ENCODE peak calls at places on chromosome X, in ten cellular contexts. W, P, B, H, V, Q, A, Z, F and U are unnamed samples.

GRCh38 chrX:73728518-73729023 is 165.6 kb downstream of the CHIC1 start:
- DNase-seq in F (no peak), V (no peak), H (no peak), Z (no peak), Q (no peak), B (peak; percentile 5), P (no peak), A (no peak), W (no peak), U (no peak)

GRCh38 chrX:10028283-10029104 is 61.3 kb downstream of the CLDN34 start:
- DNase-seq in H (no peak), A (no peak), Q (no peak), Z (no peak), W (no peak), V (no peak), F (no peak), B (no peak), P (no peak), U (no peak)

GRCh38 chrX:72368796-72369195 is 63.1 kb upstream of the CITED1 start:
- DNase-seq in V (no peak), H (no peak), A (no peak), Q (no peak), Z (no peak), F (no peak), P (no peak), B (no peak), W (no peak), U (no peak)

GRCh38 chrX:74248889-74249288 is 55.1 kb upstream of the ZCCHC13 start:
- DNase-seq in A (no peak), Z (no peak), Q (no peak), P (no peak), W (no peak), F (peak; percentile 27), B (no peak), H (no peak), V (peak; percentile 67), U (no peak)

GRCh38 chrX:55981603-55982002 is 250.6 kb upstream of the KLF8 start:
- DNase-seq in F (no peak), Q (no peak), B (no peak), A (no peak), Z (no peak), V (no peak), W (no peak), P (no peak), H (no peak), U (no peak)

GRCh38 chrX:13341491-13342101 is 21.7 kb upstream of the ATXN3L start:
- DNase-seq in W (no peak), A (no peak), F (no peak), Z (no peak), V (peak; percentile 1), H (no peak), P (no peak), B (no peak), Q (no peak), U (no peak)

GRCh38 chrX:34810364-34810763 is 132.2 kb upstream of the FAM47B start:
- DNase-seq in A (no peak), F (no peak), P (no peak), Q (no peak), B (no peak), V (no peak), W (no peak), Z (no peak), H (no peak), U (no peak)

GRCh38 chrX:71923516-71923915 is 12.9 kb downstream of the NHSL2 start:
- DNase-seq in B (no peak), V (no peak), W (no peak), Z (no peak), Q (no peak), H (no peak), P (no peak), F (no peak), A (no peak), U (no peak)

GRCh38 chrX:147174596-147174995 is 360.1 kb upstream of the CXorf51A start:
- DNase-seq in W (no peak), V (peak; percentile 47), P (no peak), A (no peak), Q (no peak), B (no peak), H (no peak), F (no peak), Z (no peak), U (no peak)

GRCh38 chrX:50081282-50081955 is 119.4 kb downstream of the AKAP4 start:
- DNase-seq in F (peak; percentile 49), A (peak; percentile 10), V (peak; percentile 43), Q (no peak), Z (peak; percentile 58), B (no peak), P (peak; percentile 62), W (no peak), H (no peak), U (no peak)

GRCh38 chrX:10828640-10829039 is 208.3 kb upstream of the MID1 start:
- DNase-seq in Q (no peak), W (no peak), A (no peak), Z (no peak), V (no peak), B (no peak), P (no peak), H (no peak), F (no peak), U (no peak)

GRCh38 chrX:39650883-39651282 is 446.9 kb downstream of the BCOR start:
- DNase-seq in A (no peak), P (no peak), Q (no peak), H (no peak), F (no peak), B (no peak), W (no peak), Z (no peak), V (no peak), U (no peak)

GRCh38 chrX:34915463-34916225 is 27.0 kb upstream of the FAM47B start:
- DNase-seq in Q (no peak), A (no peak), Z (no peak), B (no peak), P (no peak), F (peak; percentile 24), H (no peak), W (no peak), V (no peak), U (no peak)

GRCh38 chrX:47351706-47352105 is 18.7 kb upstream of the ZNF157 start:
- DNase-seq in A (no peak), F (no peak), P (no peak), W (no peak), Q (no peak), B (no peak), V (no peak), Z (no peak), H (no peak), U (no peak)

GRCh38 chrX:34654939-34655338 is 2.1 kb downstream of the TMEM47 start:
- DNase-seq in F (peak; percentile 5), Q (no peak), Z (no peak), B (no peak), W (no peak), H (no peak), V (peak; percentile 49), A (no peak), P (no peak), U (no peak)

GRCh38 chrX:95117556-95117955 is 1443.5 kb downstream of the FAM133A start:
- DNase-seq in W (no peak), P (no peak), Q (no peak), F (no peak), B (no peak), Z (no peak), H (no peak), A (no peak), V (no peak), U (no peak)

GRCh38 chrX:1657367-1658082 is 42.7 kb downstream of the ASMT start:
- DNase-seq in H (peak; percentile 74), P (no peak), F (peak; percentile 2), Z (no peak), B (no peak), W (no peak), A (no peak), V (no peak), Q (no peak), U (no peak)
- H3K27ac ChIP-seq in H (peak overlapping the region; percentile 78), P (peak overlapping the region; percentile 41), F (peak overlapping the region; percentile 21), Z (no peak overlapping the region), B (no peak overlapping the region), W (no peak overlapping the region), A (no peak overlapping the region), V (peak overlapping the region; percentile 42), Q (no peak overlapping the region), U (peak overlapping the region; percentile 3)

DNA sequence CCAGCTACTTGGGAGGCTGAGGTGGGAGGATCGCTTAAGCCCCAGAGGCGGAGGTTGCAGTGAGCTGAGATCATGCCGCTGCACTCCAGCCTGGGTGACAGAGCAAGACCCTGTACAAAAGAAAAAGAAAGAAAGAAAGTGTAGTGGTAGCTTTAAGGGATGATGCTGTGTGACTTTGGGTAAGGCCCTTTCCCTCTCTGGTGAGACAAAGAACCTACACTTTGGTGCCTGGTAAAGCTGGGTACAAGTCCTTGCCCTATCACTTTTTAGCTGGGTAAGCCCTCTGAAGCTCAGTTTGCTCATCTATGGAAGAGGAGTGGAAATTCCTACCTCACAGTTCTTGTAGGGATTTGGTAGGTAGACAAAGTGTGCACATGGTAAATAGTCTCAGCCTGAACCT is 1.7 kb upstream of the IQSEC2 start:
- DNase-seq in A (no peak), P (no peak), H (no peak), Q (no peak), V (no peak), F (no peak), Z (no peak), B (no peak), W (no peak), U (no peak)
- H3K4me1 ChIP-seq in A (peaks cover 10% of the 10 kb centered on the region), P (peaks cover 40% of the 10 kb centered on the region), H (peaks cover 9% of the 10 kb centered on the region), Q (no peaks in the 10 kb centered on the region), V (no peaks in the 10 kb centered on the region), F (peaks cover 7% of the 10 kb centered on the region), Z (peaks cover 18% of the 10 kb centered on the region), B (peaks cover 15% of the 10 kb centered on the region), W (peaks cover 35% of the 10 kb centered on the region), U (peaks cover 11% of the 10 kb centered on the region)

DNA sequence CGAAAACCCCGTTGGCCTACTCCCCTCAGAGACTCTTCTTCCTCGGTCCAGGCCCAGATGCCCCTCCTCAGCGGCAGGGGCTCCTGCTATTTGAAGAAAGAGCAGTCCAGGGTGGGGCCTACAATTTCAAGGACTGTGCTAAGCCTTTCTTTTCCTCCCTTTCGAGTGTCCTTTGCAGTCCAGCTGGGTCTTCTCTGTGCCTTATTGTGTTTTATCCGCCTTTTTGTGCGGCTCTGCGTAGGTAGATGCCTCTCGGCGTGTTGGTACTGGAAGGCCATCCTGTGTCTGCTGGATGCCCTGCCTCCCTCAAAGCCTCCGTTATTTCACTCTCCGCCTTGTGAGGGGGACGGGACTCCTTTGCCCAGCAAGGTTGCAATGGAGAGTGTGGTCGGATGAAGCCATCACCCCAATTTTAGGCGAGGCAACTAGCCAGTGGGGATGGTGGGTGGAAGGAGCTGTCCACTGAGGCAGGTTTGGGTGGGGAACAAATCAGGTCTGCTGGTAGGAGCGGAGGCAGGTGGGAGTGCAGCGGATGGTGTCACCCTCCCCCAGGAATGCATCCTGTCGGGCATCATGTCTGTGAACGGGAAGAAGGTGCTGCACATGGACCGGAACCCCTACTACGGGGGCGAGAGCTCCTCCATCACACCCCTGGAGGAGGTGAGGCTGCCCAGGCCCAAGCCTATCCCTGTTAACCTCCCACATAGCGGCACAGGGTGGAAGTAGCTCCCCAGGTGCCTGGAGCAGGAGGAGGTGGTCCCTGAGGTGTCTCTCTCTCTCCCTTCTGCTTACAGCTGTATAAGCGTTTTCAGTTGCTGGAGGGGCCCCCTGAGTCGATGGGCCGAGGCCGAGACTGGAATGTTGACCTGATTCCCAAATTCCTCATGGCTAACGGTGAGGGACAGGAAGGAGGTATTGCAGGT is 1.3 kb downstream of the GDI1 start:
- DNase-seq in W (no peak), B (no peak), A (no peak), F (no peak), Q (no peak), P (no peak), Z (no peak), H (no peak), V (no peak), U (no peak)
- H3K27ac ChIP-seq in W (no peak overlapping the region), B (no peak overlapping the region), A (no peak overlapping the region), F (no peak overlapping the region), Q (no peak overlapping the region), P (no peak overlapping the region), Z (no peak overlapping the region), H (peak overlapping the region; percentile 31), V (no peak overlapping the region), U (peak overlapping the region; percentile 54)

GRCh38 chrX:138008280-138008679 is 442.4 kb downstream of the ZIC3 start:
- DNase-seq in B (peak; percentile 27), Z (no peak), A (no peak), P (no peak), H (no peak), W (no peak), V (no peak), Q (no peak), F (no peak), U (no peak)
- H3K4me1 ChIP-seq in B (peaks cover 4% of the 10 kb centered on the region), Z (no peaks in the 10 kb centered on the region), A (no peaks in the 10 kb centered on the region), P (no peaks in the 10 kb centered on the region), H (no peaks in the 10 kb centered on the region), W (no peaks in the 10 kb centered on the region), V (no peaks in the 10 kb centered on the region), Q (no peaks in the 10 kb centered on the region), F (no peaks in the 10 kb centered on the region), U (no peaks in the 10 kb centered on the region)